ENCODE peak calls at places on chromosomes 2 and 18, in four cellular contexts. M is T-cell, Q is GM19239, C is HAP-1. V is an unnamed sample.
A peak's percentile ranks its signal among the peaks of the same experiment; 100 is the strongest.

GRCh38 chr2:127324635-127325034 is 30.7 kb upstream of the ERCC3 start:
- DNase-seq in M (no peak), C (peak; percentile 48), Q (no peak), V (no peak)

GRCh38 chr2:54522624-54523281 is 66.6 kb downstream of the SPTBN1 start:
- DNase-seq in Q (peak; percentile 40), M (peak; percentile 64), C (peak; percentile 70), V (peak; percentile 71)

GRCh38 chr2:46269545-46270273 is 27.5 kb upstream of the EPAS1 start:
- DNase-seq in Q (no peak), C (no peak), M (no peak), V (no peak)

GRCh38 chr2:240138275-240138984 is 2.0 kb downstream of the OTOS start:
- DNase-seq in M (no peak), Q (no peak), C (no peak), V (no peak)

GRCh38 chr2:226440119-226440917 is 359.3 kb downstream of the IRS1 start:
- DNase-seq in Q (no peak), C (no peak), M (no peak), V (no peak)

GRCh38 chr18:76621782-76622495 is 126.9 kb upstream of the ZNF516 start:
- DNase-seq in Q (no peak), C (no peak), M (no peak), V (no peak)

GRCh38 chr2:168354499-168354898 is 101.6 kb upstream of the CERS6 start:
- DNase-seq in Q (no peak), M (no peak), C (no peak), V (no peak)

GRCh38 chr18:9771261-9771976 is 63.3 kb downstream of the RAB31 start:
- DNase-seq in M (peak; percentile 24), Q (peak; percentile 61), C (peak; percentile 93), V (peak; percentile 73)

GRCh38 chr2:40244251-40245010 is 207.5 kb downstream of the SLC8A1 start:
- DNase-seq in C (peak; percentile 70), M (no peak), Q (peak; percentile 14), V (peak; percentile 30)

GRCh38 chr2:88903744-88904353 is 212.4 kb downstream of the RPIA start:
- DNase-seq in C (peak; percentile 36), Q (no peak), M (no peak), V (peak; percentile 2)

GRCh38 chr2:207112397-207112796 is 53.4 kb downstream of the KLF7 start:
- DNase-seq in C (no peak), M (no peak), Q (no peak), V (no peak)

GRCh38 chr2:9284521-9285297 is 78.1 kb downstream of the ASAP2 start:
- DNase-seq in Q (no peak), M (no peak), C (no peak), V (no peak)

GRCh38 chr2:161419338-161419965 is 3.4 kb downstream of the TBR1 start:
- DNase-seq in Q (no peak), C (no peak), M (no peak), V (no peak)

GRCh38 chr18:45997689-45998088 is 30.6 kb upstream of the EPG5 start:
- DNase-seq in M (peak; percentile 3), Q (no peak), C (no peak), V (peak; percentile 50)

GRCh38 chr2:45892757-45893156 is 241.3 kb downstream of the PRKCE start:
- DNase-seq in Q (no peak), C (no peak), M (no peak), V (no peak)

GRCh38 chr18:48446582-48447225 is 37.5 kb upstream of the ZBTB7C start:
- DNase-seq in Q (peak; percentile 32), C (peak; percentile 88), M (peak; percentile 57), V (peak; percentile 80)

GRCh38 chr18:58861853-58862252 is 2.8 kb upstream of the ZNF532 start:
- DNase-seq in M (no peak), C (no peak), Q (no peak), V (no peak)

GRCh38 chr2:172736419-172737174 is 952 bp downstream of the RAPGEF4 start:
- DNase-seq in C (peak; percentile 34), M (no peak), Q (no peak), V (no peak)

GRCh38 chr18:59810183-59810582 is 89.6 kb upstream of the PMAIP1 start:
- DNase-seq in M (no peak), C (no peak), Q (no peak), V (no peak)

GRCh38 chr2:66919286-66919685 is 477.8 kb upstream of the ETAA1 start:
- DNase-seq in Q (no peak), C (no peak), M (no peak), V (no peak)

GRCh38 chr2:12819721-12820120 is 103.0 kb downstream of the TRIB2 start:
- DNase-seq in M (no peak), C (no peak), Q (no peak), V (no peak)

GRCh38 chr2:24359701-24360049 is 661 bp downstream of the ITSN2 start:
- DNase-seq in C (peak; percentile 35), M (peak; percentile 52), Q (no peak), V (no peak)

GRCh38 chr2:159156834-159157233 is 129.7 kb downstream of the WDSUB1 start:
- DNase-seq in M (no peak), C (no peak), Q (no peak), V (no peak)

GRCh38 chr2:31230751-31231150 is 3.2 kb upstream of the EHD3 start:
- DNase-seq in M (no peak), C (no peak), Q (no peak), V (no peak)

GRCh38 chr2:11577101-11577883 is 43.4 kb downstream of the GREB1 start:
- DNase-seq in Q (no peak), C (no peak), M (no peak), V (no peak)

GRCh38 chr18:26438980-26439379 is 109.4 kb downstream of the KCTD1 start:
- DNase-seq in C (no peak), Q (peak; percentile 25), M (no peak), V (peak; percentile 58)

GRCh38 chr2:150916434-150916833 is 345.2 kb downstream of the RBM43 start:
- DNase-seq in M (no peak), C (no peak), Q (no peak), V (no peak)

V was measured in GM13976.